ENCODE peak calls at places on chromosome 7, in nine cellular contexts. One of them, this sample, is unnamed.

GRCh38 chr7:18361756-18362155 is 133.8 kb upstream of the HDAC9 start:
- DNase-seq in A673: peak; percentile 29
- DNase-seq in mucosa of descending colon: peak; percentile 58
- DNase-seq in AG09309: no peak
- DNase-seq in heart right ventricle: no peak
- DNase-seq in brain microvascular endothelial cell: no peak
- DNase-seq in thoracic aorta: no peak
- DNase-seq in OCI-LY7: no peak
- DNase-seq in right atrium auricular region: no peak
- DNase-seq in this sample: peak; percentile 38

GRCh38 chr7:134453526-134453925 is 5.4 kb downstream of the AKR1B1 start:
- DNase-seq in A673: no peak
- DNase-seq in mucosa of descending colon: no peak
- DNase-seq in AG09309: no peak
- DNase-seq in heart right ventricle: no peak
- DNase-seq in brain microvascular endothelial cell: no peak
- DNase-seq in thoracic aorta: no peak
- DNase-seq in OCI-LY7: no peak
- DNase-seq in right atrium auricular region: no peak
- DNase-seq in this sample: no peak

GRCh38 chr7:1555046-1555812 is 776 bp downstream of the TMEM184A start:
- DNase-seq in A673: no peak
- DNase-seq in mucosa of descending colon: peak; percentile 90
- DNase-seq in AG09309: no peak
- DNase-seq in heart right ventricle: peak; percentile 18
- DNase-seq in brain microvascular endothelial cell: peak; percentile 65
- DNase-seq in thoracic aorta: no peak
- DNase-seq in OCI-LY7: no peak
- DNase-seq in right atrium auricular region: no peak
- DNase-seq in this sample: peak; percentile 91

GRCh38 chr7:88307412-88307811 is 718 bp upstream of the STEAP4 start:
- DNase-seq in A673: no peak
- DNase-seq in mucosa of descending colon: no peak
- DNase-seq in AG09309: no peak
- DNase-seq in heart right ventricle: peak; percentile 20
- DNase-seq in brain microvascular endothelial cell: no peak
- DNase-seq in thoracic aorta: no peak
- DNase-seq in OCI-LY7: no peak
- DNase-seq in right atrium auricular region: no peak
- DNase-seq in this sample: no peak

GRCh38 chr7:41977165-41977651 is 259.8 kb downstream of the GLI3 start:
- DNase-seq in A673: peak; percentile 73
- DNase-seq in mucosa of descending colon: peak; percentile 31
- DNase-seq in AG09309: no peak
- DNase-seq in heart right ventricle: no peak
- DNase-seq in brain microvascular endothelial cell: peak; percentile 54
- DNase-seq in thoracic aorta: no peak
- DNase-seq in OCI-LY7: peak; percentile 51
- DNase-seq in right atrium auricular region: no peak
- DNase-seq in this sample: no peak

GRCh38 chr7:18902892-18903291 is 214.5 kb downstream of the TWIST1 start:
- DNase-seq in A673: no peak
- DNase-seq in mucosa of descending colon: no peak
- DNase-seq in AG09309: no peak
- DNase-seq in heart right ventricle: no peak
- DNase-seq in brain microvascular endothelial cell: no peak
- DNase-seq in thoracic aorta: no peak
- DNase-seq in OCI-LY7: no peak
- DNase-seq in right atrium auricular region: no peak
- DNase-seq in this sample: no peak

GRCh38 chr7:132738254-132738653 is 162.0 kb upstream of the PLXNA4 start:
- DNase-seq in A673: no peak
- DNase-seq in mucosa of descending colon: no peak
- DNase-seq in AG09309: peak; percentile 89
- DNase-seq in heart right ventricle: no peak
- DNase-seq in brain microvascular endothelial cell: peak; percentile 80
- DNase-seq in thoracic aorta: no peak
- DNase-seq in OCI-LY7: no peak
- DNase-seq in right atrium auricular region: no peak
- DNase-seq in this sample: no peak

GRCh38 chr7:44163591-44163990 is 22.5 kb upstream of the MYL7 start:
- DNase-seq in A673: no peak
- DNase-seq in mucosa of descending colon: no peak
- DNase-seq in AG09309: peak; percentile 91
- DNase-seq in heart right ventricle: no peak
- DNase-seq in brain microvascular endothelial cell: peak; percentile 71
- DNase-seq in thoracic aorta: no peak
- DNase-seq in OCI-LY7: no peak
- DNase-seq in right atrium auricular region: no peak
- DNase-seq in this sample: no peak

GRCh38 chr7:74409571-74409970 is 44.1 kb upstream of the GTF2IRD1 start:
- DNase-seq in A673: no peak
- DNase-seq in mucosa of descending colon: no peak
- DNase-seq in AG09309: no peak
- DNase-seq in heart right ventricle: no peak
- DNase-seq in brain microvascular endothelial cell: no peak
- DNase-seq in thoracic aorta: no peak
- DNase-seq in OCI-LY7: no peak
- DNase-seq in right atrium auricular region: no peak
- DNase-seq in this sample: no peak

GRCh38 chr7:22765609-22766008 is 38.6 kb downstream of the IL6 start:
- DNase-seq in A673: no peak
- DNase-seq in mucosa of descending colon: no peak
- DNase-seq in AG09309: no peak
- DNase-seq in heart right ventricle: no peak
- DNase-seq in brain microvascular endothelial cell: no peak
- DNase-seq in thoracic aorta: no peak
- DNase-seq in OCI-LY7: peak; percentile 85
- DNase-seq in right atrium auricular region: no peak
- DNase-seq in this sample: no peak

GRCh38 chr7:51186531-51186930 is 130.1 kb downstream of the COBL start:
- DNase-seq in A673: no peak
- DNase-seq in mucosa of descending colon: no peak
- DNase-seq in AG09309: no peak
- DNase-seq in heart right ventricle: peak; percentile 36
- DNase-seq in brain microvascular endothelial cell: peak; percentile 37
- DNase-seq in thoracic aorta: no peak
- DNase-seq in OCI-LY7: no peak
- DNase-seq in right atrium auricular region: no peak
- DNase-seq in this sample: no peak

GRCh38 chr7:66558660-66559465 is 69.8 kb upstream of the KCTD7 start:
- DNase-seq in A673: no peak
- DNase-seq in mucosa of descending colon: no peak
- DNase-seq in AG09309: no peak
- DNase-seq in heart right ventricle: no peak
- DNase-seq in brain microvascular endothelial cell: no peak
- DNase-seq in thoracic aorta: no peak
- DNase-seq in OCI-LY7: no peak
- DNase-seq in right atrium auricular region: no peak
- DNase-seq in this sample: no peak

GRCh38 chr7:70647801-70648491 is 484.0 kb upstream of the GALNT17 start:
- DNase-seq in A673: no peak
- DNase-seq in mucosa of descending colon: peak; percentile 62
- DNase-seq in AG09309: no peak
- DNase-seq in heart right ventricle: no peak
- DNase-seq in brain microvascular endothelial cell: peak; percentile 57
- DNase-seq in thoracic aorta: no peak
- DNase-seq in OCI-LY7: no peak
- DNase-seq in right atrium auricular region: no peak
- DNase-seq in this sample: peak; percentile 36

GRCh38 chr7:42217053-42217452 is 20.0 kb downstream of the GLI3 start:
- DNase-seq in A673: no peak
- DNase-seq in mucosa of descending colon: no peak
- DNase-seq in AG09309: no peak
- DNase-seq in heart right ventricle: no peak
- DNase-seq in brain microvascular endothelial cell: no peak
- DNase-seq in thoracic aorta: no peak
- DNase-seq in OCI-LY7: no peak
- DNase-seq in right atrium auricular region: no peak
- DNase-seq in this sample: no peak

GRCh38 chr7:22357311-22358175 is 589 bp upstream of the RAPGEF5 start:
- DNase-seq in A673: no peak
- DNase-seq in mucosa of descending colon: peak; percentile 63
- DNase-seq in AG09309: no peak
- DNase-seq in heart right ventricle: no peak
- DNase-seq in brain microvascular endothelial cell: no peak
- DNase-seq in thoracic aorta: no peak
- DNase-seq in OCI-LY7: no peak
- DNase-seq in right atrium auricular region: no peak
- DNase-seq in this sample: peak; percentile 72

GRCh38 chr7:131633342-131633843 is 77.0 kb upstream of the PODXL start:
- DNase-seq in A673: peak; percentile 79
- DNase-seq in mucosa of descending colon: no peak
- DNase-seq in AG09309: peak; percentile 20
- DNase-seq in heart right ventricle: no peak
- DNase-seq in brain microvascular endothelial cell: peak; percentile 51
- DNase-seq in thoracic aorta: no peak
- DNase-seq in OCI-LY7: no peak
- DNase-seq in right atrium auricular region: peak; percentile 76
- DNase-seq in this sample: no peak

GRCh38 chr7:29113384-29114102 is 32.8 kb downstream of the CPVL start:
- DNase-seq in A673: peak; percentile 34
- DNase-seq in mucosa of descending colon: peak; percentile 70
- DNase-seq in AG09309: no peak
- DNase-seq in heart right ventricle: no peak
- DNase-seq in brain microvascular endothelial cell: peak; percentile 5
- DNase-seq in thoracic aorta: no peak
- DNase-seq in OCI-LY7: peak; percentile 2
- DNase-seq in right atrium auricular region: no peak
- DNase-seq in this sample: peak; percentile 64
- H3K4me3 ChIP-seq in A673: no peak overlapping the region
- H3K4me3 ChIP-seq in mucosa of descending colon: no peak overlapping the region
- H3K4me3 ChIP-seq in AG09309: no peak overlapping the region
- H3K4me3 ChIP-seq in heart right ventricle: no peak overlapping the region
- H3K4me3 ChIP-seq in brain microvascular endothelial cell: no peak overlapping the region
- H3K4me3 ChIP-seq in thoracic aorta: no peak overlapping the region
- H3K4me3 ChIP-seq in OCI-LY7: no peak overlapping the region
- H3K4me3 ChIP-seq in right atrium auricular region: no peak overlapping the region
- H3K4me3 ChIP-seq in this sample: no peak overlapping the region

DNA sequence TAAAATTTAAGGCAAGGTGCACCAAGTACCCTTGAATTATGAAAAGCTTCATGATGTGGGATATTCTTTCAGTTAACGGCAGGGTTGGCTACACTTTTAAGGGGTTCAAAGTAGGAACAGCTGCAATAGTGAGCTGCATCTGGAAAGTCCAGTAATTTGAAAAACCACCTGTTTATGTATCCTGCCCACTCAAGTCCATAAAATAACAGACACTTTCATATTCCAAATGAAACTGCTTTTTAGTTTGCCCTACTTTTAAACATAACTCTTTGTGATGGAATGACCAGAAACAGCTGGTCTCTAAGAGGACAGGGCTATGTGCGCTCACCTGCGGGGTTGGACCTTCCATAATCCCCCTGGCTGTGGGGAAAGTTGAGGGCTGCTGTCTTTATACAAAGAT is 7.3 kb downstream of the CAV1 start:
- DNase-seq in A673: no peak
- DNase-seq in mucosa of descending colon: no peak
- DNase-seq in AG09309: no peak
- DNase-seq in heart right ventricle: no peak
- DNase-seq in brain microvascular endothelial cell: no peak
- DNase-seq in thoracic aorta: no peak
- DNase-seq in OCI-LY7: no peak
- DNase-seq in right atrium auricular region: no peak
- DNase-seq in this sample: no peak
- H3K4me3 ChIP-seq in A673: peak overlapping the region; percentile 90
- H3K4me3 ChIP-seq in mucosa of descending colon: no peak overlapping the region
- H3K4me3 ChIP-seq in AG09309: no peak overlapping the region
- H3K4me3 ChIP-seq in heart right ventricle: peak overlapping the region; percentile 96
- H3K4me3 ChIP-seq in brain microvascular endothelial cell: no peak overlapping the region
- H3K4me3 ChIP-seq in thoracic aorta: no peak overlapping the region
- H3K4me3 ChIP-seq in OCI-LY7: no peak overlapping the region
- H3K4me3 ChIP-seq in right atrium auricular region: no peak overlapping the region
- H3K4me3 ChIP-seq in this sample: no peak overlapping the region

GRCh38 chr7:97021443-97022261 is 3.0 kb downstream of the DLX5 start:
- DNase-seq in A673: peak; percentile 77
- DNase-seq in mucosa of descending colon: no peak
- DNase-seq in AG09309: no peak
- DNase-seq in heart right ventricle: no peak
- DNase-seq in brain microvascular endothelial cell: no peak
- DNase-seq in thoracic aorta: no peak
- DNase-seq in OCI-LY7: no peak
- DNase-seq in right atrium auricular region: no peak
- DNase-seq in this sample: no peak
- H3K4me3 ChIP-seq in A673: peak overlapping the region; percentile 76
- H3K4me3 ChIP-seq in mucosa of descending colon: no peak overlapping the region
- H3K4me3 ChIP-seq in AG09309: no peak overlapping the region
- H3K4me3 ChIP-seq in heart right ventricle: no peak overlapping the region
- H3K4me3 ChIP-seq in brain microvascular endothelial cell: no peak overlapping the region
- H3K4me3 ChIP-seq in thoracic aorta: peak overlapping the region; percentile 39
- H3K4me3 ChIP-seq in OCI-LY7: no peak overlapping the region
- H3K4me3 ChIP-seq in right atrium auricular region: no peak overlapping the region
- H3K4me3 ChIP-seq in this sample: no peak overlapping the region

GRCh38 chr7:25781704-25782103 is 370.3 kb upstream of the NFE2L3 start:
- DNase-seq in A673: no peak
- DNase-seq in mucosa of descending colon: no peak
- DNase-seq in AG09309: no peak
- DNase-seq in heart right ventricle: no peak
- DNase-seq in brain microvascular endothelial cell: no peak
- DNase-seq in thoracic aorta: no peak
- DNase-seq in OCI-LY7: no peak
- DNase-seq in right atrium auricular region: no peak
- DNase-seq in this sample: no peak

GRCh38 chr7:25779002-25779546 is 372.9 kb upstream of the NFE2L3 start:
- DNase-seq in A673: no peak
- DNase-seq in mucosa of descending colon: no peak
- DNase-seq in AG09309: no peak
- DNase-seq in heart right ventricle: no peak
- DNase-seq in brain microvascular endothelial cell: no peak
- DNase-seq in thoracic aorta: no peak
- DNase-seq in OCI-LY7: no peak
- DNase-seq in right atrium auricular region: no peak
- DNase-seq in this sample: no peak

GRCh38 chr7:25776737-25777109 is 375.3 kb upstream of the NFE2L3 start:
- DNase-seq in A673: no peak
- DNase-seq in mucosa of descending colon: no peak
- DNase-seq in AG09309: no peak
- DNase-seq in heart right ventricle: no peak
- DNase-seq in brain microvascular endothelial cell: no peak
- DNase-seq in thoracic aorta: no peak
- DNase-seq in OCI-LY7: no peak
- DNase-seq in right atrium auricular region: no peak
- DNase-seq in this sample: no peak

GRCh38 chr7:25777969-25778767 is 373.8 kb upstream of the NFE2L3 start:
- DNase-seq in A673: no peak
- DNase-seq in mucosa of descending colon: no peak
- DNase-seq in AG09309: no peak
- DNase-seq in heart right ventricle: no peak
- DNase-seq in brain microvascular endothelial cell: no peak
- DNase-seq in thoracic aorta: no peak
- DNase-seq in OCI-LY7: no peak
- DNase-seq in right atrium auricular region: no peak
- DNase-seq in this sample: no peak

DNA sequence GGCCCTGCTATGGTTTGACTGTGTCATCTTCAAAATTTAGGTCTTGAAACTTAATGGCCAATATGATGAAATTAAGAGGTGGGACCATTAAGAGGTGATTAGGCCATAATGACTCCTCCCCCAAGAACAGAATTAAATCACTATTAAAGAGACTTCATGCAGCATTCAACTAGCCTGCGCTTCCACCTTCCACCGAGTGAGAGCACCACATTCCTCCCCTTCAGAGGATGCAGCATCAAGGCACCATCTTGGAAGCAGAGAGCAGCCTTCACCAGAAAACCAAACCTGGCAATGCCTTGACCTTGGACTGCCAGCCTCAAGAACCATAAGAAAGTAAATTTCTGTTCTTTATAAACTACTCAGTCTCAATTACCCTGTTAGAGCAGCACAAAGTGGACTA is 371.1 kb upstream of the NFE2L3 start:
- DNase-seq in A673: no peak
- DNase-seq in mucosa of descending colon: no peak
- DNase-seq in AG09309: no peak
- DNase-seq in heart right ventricle: no peak
- DNase-seq in brain microvascular endothelial cell: no peak
- DNase-seq in thoracic aorta: no peak
- DNase-seq in OCI-LY7: no peak
- DNase-seq in right atrium auricular region: no peak
- DNase-seq in this sample: no peak
- H3K4me3 ChIP-seq in A673: no peak overlapping the region
- H3K4me3 ChIP-seq in mucosa of descending colon: no peak overlapping the region
- H3K4me3 ChIP-seq in AG09309: no peak overlapping the region
- H3K4me3 ChIP-seq in heart right ventricle: no peak overlapping the region
- H3K4me3 ChIP-seq in brain microvascular endothelial cell: no peak overlapping the region
- H3K4me3 ChIP-seq in thoracic aorta: no peak overlapping the region
- H3K4me3 ChIP-seq in OCI-LY7: no peak overlapping the region
- H3K4me3 ChIP-seq in right atrium auricular region: no peak overlapping the region
- H3K4me3 ChIP-seq in this sample: no peak overlapping the region